ENCODE peak calls at places on chromosome 11, in five cellular contexts. P is foreskin fibroblast, E is B cell, Z is AG10803, M is upper lobe of right lung. Q is an unnamed sample.

GRCh38 chr11:28756977-28757376 is 648.8 kb downstream of the METTL15 start:
- DNase-seq in P (peak), E (no peak), Z (peak), M (no peak), Q (no peak)

GRCh38 chr11:9219115-9219514 is 46.0 kb downstream of the DENND5A start:
- DNase-seq in P (peak), E (no peak), Z (peak), M (no peak), Q (no peak)

GRCh38 chr11:75471134-75471943 is 38.3 kb upstream of the KLHL35 start:
- DNase-seq in P (no peak), E (no peak), Z (no peak), M (no peak), Q (no peak)

GRCh38 chr11:27514558-27514957 is 8.0 kb upstream of the LIN7C start:
- DNase-seq in P (peak), E (no peak), Z (peak), M (no peak), Q (no peak)

GRCh38 chr11:8283510-8284272 is 20.0 kb upstream of the LMO1 start:
- DNase-seq in P (peak), E (no peak), Z (no peak), M (no peak), Q (peak)

GRCh38 chr11:74818283-74818946 is 69.8 kb downstream of the RNF169 start:
- DNase-seq in P (no peak), E (no peak), Z (no peak), M (no peak), Q (no peak)

GRCh38 chr11:70230151-70230839 is 27.2 kb downstream of the FADD start:
- DNase-seq in P (peak), E (no peak), Z (peak), M (no peak), Q (no peak)

GRCh38 chr11:10488121-10488580 is 33.1 kb downstream of the AMPD3 start:
- DNase-seq in P (no peak), E (peak), Z (no peak), M (no peak), Q (peak)

GRCh38 chr11:130103296-130103814 is 33.7 kb downstream of the APLP2 start:
- DNase-seq in P (peak), E (no peak), Z (peak), M (no peak), Q (no peak)

GRCh38 chr11:118238947-118239346 is 13.2 kb downstream of the MPZL3 start:
- DNase-seq in P (no peak), E (no peak), Z (no peak), M (no peak), Q (peak)

GRCh38 chr11:132977746-132978145 is 554.6 kb downstream of the OPCML start:
- DNase-seq in P (no peak), E (no peak), Z (peak), M (no peak), Q (no peak)

GRCh38 chr11:111454561-111455192 is 57.5 kb downstream of the BTG4 start:
- DNase-seq in P (peak), E (no peak), Z (peak), M (no peak), Q (peak)

GRCh38 chr11:87125257-87125656 is 87.5 kb downstream of the TMEM135 start:
- DNase-seq in P (no peak), E (no peak), Z (peak), M (no peak), Q (no peak)

GRCh38 chr11:116948375-116948774 is 111.0 kb upstream of the APOA1 start:
- DNase-seq in P (peak), E (no peak), Z (no peak), M (no peak), Q (peak)

GRCh38 chr11:70580036-70580805 is 181.9 kb downstream of the CTTN start:
- DNase-seq in P (no peak), E (no peak), Z (no peak), M (peak), Q (no peak)

GRCh38 chr11:106152013-106152412 is 74.6 kb downstream of the AASDHPPT start:
- DNase-seq in P (peak), E (no peak), Z (peak), M (no peak), Q (no peak)

GRCh38 chr11:63918576-63919171 is 1.7 kb upstream of the RCOR2 start:
- DNase-seq in P (peak), E (no peak), Z (peak), M (no peak), Q (no peak)

GRCh38 chr11:69427337-69427736 is 54.1 kb upstream of the LINC01488 start:
- DNase-seq in P (no peak), E (no peak), Z (no peak), M (peak), Q (no peak)

GRCh38 chr11:115580927-115581680 is 76.9 kb upstream of the CADM1 start:
- DNase-seq in P (no peak), E (no peak), Z (no peak), M (no peak), Q (no peak)

GRCh38 chr11:14347991-14348390 is 11.0 kb downstream of the RRAS2 start:
- DNase-seq in P (no peak), E (no peak), Z (no peak), M (no peak), Q (no peak)

GRCh38 chr11:14347494-14347893 is 11.5 kb downstream of the RRAS2 start:
- DNase-seq in P (no peak), E (no peak), Z (no peak), M (no peak), Q (no peak)

GRCh38 chr11:14346303-14346702 is 12.7 kb downstream of the RRAS2 start:
- DNase-seq in P (peak), E (no peak), Z (no peak), M (no peak), Q (no peak)

GRCh38 chr11:14350716-14351238 is 8.2 kb downstream of the RRAS2 start:
- DNase-seq in P (peak), E (no peak), Z (peak), M (no peak), Q (no peak)

GRCh38 chr11:14350215-14350614 is 8.8 kb downstream of the RRAS2 start:
- DNase-seq in P (no peak), E (no peak), Z (no peak), M (no peak), Q (peak)
- TF ChIP-seq CTCF in P (no peak), E (no peak), Z (no peak), M (no peak), Q (no peak)

GRCh38 chr11:38900156-38900679 is 2302.2 kb upstream of the RAG2 start:
- DNase-seq in P (no peak), E (no peak), Z (no peak), M (no peak), Q (no peak)
- TF ChIP-seq CTCF in P (no peak), E (no peak), Z (no peak), M (no peak), Q (no peak)

GRCh38 chr11:11620251-11620965 is 1.4 kb downstream of the GALNT18 start:
- DNase-seq in P (peak), E (peak), Z (no peak), M (peak), Q (peak)

GRCh38 chr11:11618973-11619435 is 2.8 kb downstream of the GALNT18 start:
- DNase-seq in P (no peak), E (no peak), Z (no peak), M (no peak), Q (no peak)

GRCh38 chr11:11621881-11622706 is at the start of gene GALNT18:
- DNase-seq in P (peak), E (peak), Z (peak), M (peak), Q (peak)

GRCh38 chr11:11622772-11623531 is 1.1 kb upstream of the GALNT18 start:
- DNase-seq in P (no peak), E (no peak), Z (no peak), M (no peak), Q (no peak)

DNA sequence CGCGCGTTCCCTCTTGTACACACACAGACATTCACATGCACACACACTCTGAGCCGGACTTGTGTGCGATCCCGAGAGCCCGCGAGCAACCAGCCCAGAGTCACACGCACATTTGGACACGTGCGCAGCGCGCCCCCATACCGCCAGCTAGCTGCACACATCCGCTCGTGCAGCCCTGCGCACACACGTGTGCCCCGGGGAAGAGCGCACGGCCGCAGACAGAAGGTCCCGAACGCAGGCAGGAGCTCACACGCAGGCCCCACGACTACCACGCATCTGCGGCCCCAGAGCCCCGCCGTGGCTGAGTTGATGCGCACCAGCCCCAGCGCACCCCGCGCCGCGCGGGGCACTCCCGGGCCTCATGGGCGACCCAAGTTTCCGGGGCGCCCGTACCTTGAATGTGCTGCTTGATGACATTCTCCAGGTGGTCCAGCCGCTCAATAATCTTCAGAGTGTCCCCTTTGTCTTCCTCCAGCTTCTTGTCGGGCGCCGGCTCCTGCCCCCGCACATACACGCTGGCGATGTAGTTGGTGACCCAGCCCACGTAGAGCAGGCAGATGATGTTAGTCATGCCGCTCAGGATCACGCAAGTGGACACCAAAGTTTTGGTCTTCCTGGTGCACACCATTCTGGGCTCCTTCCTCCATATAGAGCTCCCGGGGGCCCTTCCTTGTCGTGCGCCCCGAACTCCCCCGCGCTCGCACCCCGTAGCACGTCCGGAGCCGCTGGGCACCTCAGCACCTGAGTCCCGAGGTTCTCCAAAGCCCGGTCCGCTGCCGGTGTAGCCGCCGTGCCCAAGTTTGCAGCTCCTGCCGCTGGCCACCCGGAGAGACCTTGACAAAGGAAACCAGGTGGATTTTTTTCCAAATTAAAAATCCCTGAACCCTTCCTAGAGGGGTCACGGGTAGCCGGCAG is 582 bp downstream of the GALNT18 start:
- DNase-seq in P (peak), E (peak), Z (peak), M (peak), Q (peak)
- TF ChIP-seq CTCF in P (no peak), E (no peak), Z (no peak), M (no peak), Q (no peak)

GRCh38 chr11:62505112-62505783 is 41.4 kb downstream of the AHNAK start:
- DNase-seq in P (peak), E (no peak), Z (no peak), M (no peak), Q (no peak)

GRCh38 chr11:62505784-62506145 is 40.8 kb downstream of the AHNAK start:
- DNase-seq in P (peak), E (no peak), Z (no peak), M (no peak), Q (no peak)

GRCh38 chr11:62506413-62506940 is 40.1 kb downstream of the AHNAK start:
- DNase-seq in P (no peak), E (no peak), Z (no peak), M (no peak), Q (no peak)

GRCh38 chr11:62507023-62507422 is 39.6 kb downstream of the AHNAK start:
- DNase-seq in P (no peak), E (no peak), Z (no peak), M (no peak), Q (no peak)

GRCh38 chr11:62508336-62509058 is 38.1 kb downstream of the AHNAK start:
- DNase-seq in P (peak), E (peak), Z (peak), M (peak), Q (peak)
- TF ChIP-seq CTCF in P (peak), E (peak), Z (peak), M (peak), Q (peak)

Q was measured in activated CD8-positive, alpha-beta T cell treated with anti-CD3 and anti-CD28 coated beads for 36 hours.